ENCODE peak calls at places on chromosome 22, in nine cellular contexts. Q, Z, T, N, J, I, Y, C and E are unnamed samples.

GRCh38 chr22:35313311-35314121 is 13.8 kb downstream of the TOM1 start:
- DNase-seq in Q (peak; percentile 85), Z (peak; percentile 21), T (peak; percentile 59), N (no peak), J (peak; percentile 94), I (peak; percentile 96), Y (peak; percentile 44), C (no peak), E (peak; percentile 70)

GRCh38 chr22:46564084-46564714 is 26.8 kb upstream of the CELSR1 start:
- DNase-seq in Q (no peak), Z (no peak), T (no peak), N (no peak), J (peak; percentile 72), I (no peak), Y (no peak), C (peak; percentile 52), E (no peak)

GRCh38 chr22:30955153-30955552 is 13.4 kb downstream of the MORC2 start:
- DNase-seq in Q (no peak), Z (no peak), T (no peak), N (no peak), J (no peak), I (no peak), Y (no peak), C (no peak), E (no peak)

GRCh38 chr22:22743128-22743760 is 98.8 kb downstream of the GGTLC2 start:
- DNase-seq in Q (no peak), Z (no peak), T (no peak), N (no peak), J (no peak), I (no peak), Y (no peak), C (no peak), E (no peak)

GRCh38 chr22:42719133-42719532 is 1.5 kb downstream of the A4GALT start:
- DNase-seq in Q (no peak), Z (no peak), T (no peak), N (no peak), J (no peak), I (no peak), Y (no peak), C (no peak), E (no peak)

GRCh38 chr22:26617251-26618199 is at the start of gene CRYBB1:
- DNase-seq in Q (peak; percentile 38), Z (no peak), T (no peak), N (no peak), J (peak; percentile 58), I (peak; percentile 36), Y (no peak), C (peak; percentile 87), E (no peak)

GRCh38 chr22:22704156-22704946 is 59.9 kb downstream of the GGTLC2 start:
- DNase-seq in Q (no peak), Z (no peak), T (no peak), N (no peak), J (no peak), I (no peak), Y (no peak), C (no peak), E (no peak)

GRCh38 chr22:41327124-41327523 is 25.8 kb downstream of the ZC3H7B start:
- DNase-seq in Q (no peak), Z (no peak), T (no peak), N (no peak), J (peak; percentile 95), I (no peak), Y (no peak), C (no peak), E (no peak)

GRCh38 chr22:46748948-46749681 is 11.1 kb upstream of the CERK start:
- DNase-seq in Q (no peak), Z (no peak), T (no peak), N (peak; percentile 72), J (no peak), I (peak; percentile 49), Y (no peak), C (no peak), E (no peak)

GRCh38 chr22:37566329-37566837 is 6.1 kb downstream of the CDC42EP1 start:
- DNase-seq in Q (peak; percentile 33), Z (no peak), T (peak; percentile 35), N (peak; percentile 54), J (peak; percentile 41), I (no peak), Y (no peak), C (no peak), E (no peak)

GRCh38 chr22:41915035-41915782 is at the start of gene SHISA8:
- DNase-seq in Q (no peak), Z (no peak), T (peak; percentile 56), N (peak; percentile 47), J (peak; percentile 66), I (peak; percentile 7), Y (peak; percentile 80), C (peak; percentile 79), E (no peak)

GRCh38 chr22:49768511-49768910 is 59.2 kb downstream of the BRD1 start:
- DNase-seq in Q (no peak), Z (no peak), T (no peak), N (no peak), J (peak; percentile 44), I (no peak), Y (no peak), C (no peak), E (no peak)

GRCh38 chr22:17057959-17058814 is 26.6 kb upstream of the IL17RA start:
- DNase-seq in Q (peak; percentile 64), Z (peak; percentile 37), T (peak; percentile 73), N (no peak), J (peak; percentile 66), I (peak; percentile 73), Y (peak; percentile 85), C (peak; percentile 76), E (peak; percentile 57)

GRCh38 chr22:46563381-46564083 is 26.1 kb upstream of the CELSR1 start:
- DNase-seq in Q (peak; percentile 85), Z (peak; percentile 71), T (peak; percentile 80), N (peak; percentile 62), J (peak; percentile 88), I (peak; percentile 37), Y (peak; percentile 81), C (peak; percentile 82), E (peak; percentile 64)

GRCh38 chr22:44161673-44162072 is 19.1 kb upstream of the PARVG start:
- DNase-seq in Q (no peak), Z (no peak), T (no peak), N (no peak), J (peak; percentile 41), I (no peak), Y (no peak), C (no peak), E (no peak)

GRCh38 chr22:50048836-50049235 is 9.3 kb downstream of the TTLL8 start:
- DNase-seq in Q (peak; percentile 12), Z (no peak), T (no peak), N (no peak), J (no peak), I (no peak), Y (no peak), C (no peak), E (no peak)

GRCh38 chr22:22710719-22711531 is 66.5 kb downstream of the GGTLC2 start:
- DNase-seq in Q (peak; percentile 48), Z (peak; percentile 46), T (peak; percentile 70), N (peak; percentile 54), J (peak; percentile 70), I (peak; percentile 17), Y (peak; percentile 75), C (peak; percentile 61), E (peak; percentile 15)

GRCh38 chr22:31077681-31078080 is 3.4 kb upstream of the SMTN start:
- DNase-seq in Q (no peak), Z (no peak), T (no peak), N (no peak), J (no peak), I (no peak), Y (no peak), C (no peak), E (no peak)

GRCh38 chr22:33600113-33600512 is 320.2 kb downstream of the LARGE1 start:
- DNase-seq in Q (no peak), Z (no peak), T (no peak), N (no peak), J (no peak), I (no peak), Y (no peak), C (no peak), E (no peak)

GRCh38 chr22:21573293-21573734 is 5.8 kb downstream of the UBE2L3 start:
- DNase-seq in Q (no peak), Z (no peak), T (no peak), N (no peak), J (no peak), I (no peak), Y (no peak), C (no peak), E (no peak)
- H3K27ac ChIP-seq in Q (peak overlapping the region; percentile 19), Z (peak overlapping the region; percentile 59), T (no peak overlapping the region), N (peak overlapping the region; percentile 5), J (no peak overlapping the region), I (no peak overlapping the region), Y (peak overlapping the region; percentile 52), C (no peak overlapping the region), E (no peak overlapping the region)

GRCh38 chr22:45318558-45319318 is 9.0 kb downstream of the FAM118A start:
- DNase-seq in Q (no peak), Z (no peak), T (no peak), N (peak; percentile 84), J (no peak), I (peak; percentile 70), Y (no peak), C (peak; percentile 32), E (no peak)
- H3K4me1 ChIP-seq in Q (peaks cover 4% of the 10 kb centered on the region), Z (no peaks in the 10 kb centered on the region), T (peaks cover 21% of the 10 kb centered on the region), N (peaks cover 59% of the 10 kb centered on the region), J (peaks cover 47% of the 10 kb centered on the region), I (peaks cover 22% of the 10 kb centered on the region), Y (peaks cover 44% of the 10 kb centered on the region), C (peaks cover 23% of the 10 kb centered on the region), E (peaks cover 69% of the 10 kb centered on the region)

GRCh38 chr22:29782061-29782845 is 15.1 kb downstream of the UQCR10 start:
- DNase-seq in Q (peak; percentile 83), Z (no peak), T (peak; percentile 96), N (no peak), J (peak; percentile 78), I (peak; percentile 46), Y (peak; percentile 42), C (no peak), E (peak; percentile 50)
- H3K27ac ChIP-seq in Q (peak overlapping the region; percentile 80), Z (peak overlapping the region; percentile 75), T (peak overlapping the region; percentile 71), N (no peak overlapping the region), J (peak overlapping the region; percentile 72), I (peak overlapping the region; percentile 90), Y (peak overlapping the region; percentile 52), C (no peak overlapping the region), E (peak overlapping the region; percentile 5)

GRCh38 chr22:39649500-39650089 is 79.0 kb downstream of the CACNA1I start:
- DNase-seq in Q (no peak), Z (no peak), T (no peak), N (no peak), J (peak; percentile 50), I (no peak), Y (no peak), C (no peak), E (no peak)

GRCh38 chr22:39647836-39648500 is 77.4 kb downstream of the CACNA1I start:
- DNase-seq in Q (no peak), Z (no peak), T (no peak), N (no peak), J (peak; percentile 41), I (no peak), Y (no peak), C (no peak), E (no peak)

GRCh38 chr22:39645532-39645931 is 75.0 kb downstream of the CACNA1I start:
- DNase-seq in Q (no peak), Z (no peak), T (no peak), N (no peak), J (no peak), I (no peak), Y (no peak), C (no peak), E (no peak)

GRCh38 chr22:39643311-39644083 is 72.9 kb downstream of the CACNA1I start:
- DNase-seq in Q (no peak), Z (no peak), T (no peak), N (no peak), J (no peak), I (peak; percentile 46), Y (no peak), C (no peak), E (no peak)

GRCh38 chr22:39646614-39647210 is 76.2 kb downstream of the CACNA1I start:
- DNase-seq in Q (no peak), Z (no peak), T (no peak), N (no peak), J (no peak), I (no peak), Y (no peak), C (no peak), E (no peak)
- H3K4me1 ChIP-seq in Q (no peaks in the 10 kb centered on the region), Z (no peaks in the 10 kb centered on the region), T (no peaks in the 10 kb centered on the region), N (no peaks in the 10 kb centered on the region), J (no peaks in the 10 kb centered on the region), I (peaks cover 1% of the 10 kb centered on the region), Y (no peaks in the 10 kb centered on the region), C (no peaks in the 10 kb centered on the region), E (no peaks in the 10 kb centered on the region)